ENCODE peak calls at places on chromosome 12, in nine cellular contexts. S, W, O, C, J, H, T, V and M are unnamed samples.

GRCh38 chr12:131641315-131641714 is 69.6 kb upstream of the SFSWAP start:
- DNase-seq in S (no peak), W (no peak), O (peak), C (no peak), J (no peak), H (no peak), T (no peak), V (no peak), M (no peak)

GRCh38 chr12:57771271-57771872 is 533 bp downstream of the METTL1 start:
- DNase-seq in S (peak), W (peak), O (peak), C (peak), J (peak), H (peak), T (peak), V (no peak), M (peak)

GRCh38 chr12:113620437-113620976 is 148.8 kb upstream of the LHX5 start:
- DNase-seq in S (no peak), W (no peak), O (no peak), C (no peak), J (no peak), H (no peak), T (no peak), V (no peak), M (no peak)

GRCh38 chr12:19190292-19191031 is 60.9 kb downstream of the PLEKHA5 start:
- DNase-seq in S (no peak), W (no peak), O (no peak), C (peak), J (no peak), H (no peak), T (no peak), V (no peak), M (no peak)

GRCh38 chr12:111791507-111791906 is 24.8 kb downstream of the ALDH2 start:
- DNase-seq in S (no peak), W (no peak), O (peak), C (no peak), J (no peak), H (no peak), T (no peak), V (no peak), M (no peak)

GRCh38 chr12:90174198-90174510 is 465.5 kb upstream of the ATP2B1 start:
- DNase-seq in S (no peak), W (no peak), O (no peak), C (peak), J (no peak), H (no peak), T (no peak), V (no peak), M (no peak)

GRCh38 chr12:81412940-81413339 is 335.1 kb downstream of the ACSS3 start:
- DNase-seq in S (no peak), W (no peak), O (no peak), C (no peak), J (no peak), H (no peak), T (no peak), V (no peak), M (no peak)

GRCh38 chr12:129615001-129615400 is 288.8 kb downstream of the TMEM132D start:
- DNase-seq in S (no peak), W (no peak), O (no peak), C (peak), J (no peak), H (no peak), T (no peak), V (no peak), M (no peak)

GRCh38 chr12:55705802-55706402 is 1.8 kb downstream of the ITGA7 start:
- DNase-seq in S (no peak), W (no peak), O (peak), C (no peak), J (no peak), H (peak), T (no peak), V (no peak), M (peak)

GRCh38 chr12:25155031-25155576 is 39.9 kb downstream of the DNAI7 start:
- DNase-seq in S (no peak), W (no peak), O (peak), C (peak), J (peak), H (peak), T (no peak), V (peak), M (peak)

GRCh38 chr12:63928305-63928704 is 83.8 kb downstream of the SRGAP1 start:
- DNase-seq in S (no peak), W (no peak), O (no peak), C (no peak), J (no peak), H (no peak), T (no peak), V (no peak), M (no peak)

GRCh38 chr12:132561784-132562156 is 48.6 kb downstream of the LRCOL1 start:
- DNase-seq in S (no peak), W (no peak), O (peak), C (no peak), J (no peak), H (peak), T (peak), V (no peak), M (peak)

GRCh38 chr12:76226397-76226796 is 121.8 kb downstream of the BBS10 start:
- DNase-seq in S (no peak), W (no peak), O (no peak), C (peak), J (no peak), H (no peak), T (no peak), V (no peak), M (no peak)

GRCh38 chr12:99960312-99960711 is 24.4 kb downstream of the ANKS1B start:
- DNase-seq in S (no peak), W (no peak), O (peak), C (no peak), J (no peak), H (no peak), T (no peak), V (no peak), M (no peak)

GRCh38 chr12:84727964-84728363 is 184.6 kb downstream of the SLC6A15 start:
- DNase-seq in S (no peak), W (no peak), O (no peak), C (peak), J (no peak), H (peak), T (no peak), V (no peak), M (no peak)

GRCh38 chr12:50514526-50515276 is 9.9 kb downstream of the DIP2B start:
- DNase-seq in S (no peak), W (no peak), O (no peak), C (no peak), J (no peak), H (no peak), T (no peak), V (no peak), M (no peak)

GRCh38 chr12:45357547-45358417 is 141.9 kb downstream of the ANO6 start:
- DNase-seq in S (peak), W (no peak), O (peak), C (no peak), J (no peak), H (no peak), T (no peak), V (no peak), M (peak)

GRCh38 chr12:116295327-116296263 is 18.1 kb upstream of the MED13L start:
- DNase-seq in S (no peak), W (no peak), O (no peak), C (no peak), J (no peak), H (no peak), T (no peak), V (no peak), M (no peak)

GRCh38 chr12:104801005-104801404 is 157.1 kb downstream of the SLC41A2 start:
- DNase-seq in S (no peak), W (no peak), O (no peak), C (no peak), J (no peak), H (no peak), T (no peak), V (no peak), M (no peak)

GRCh38 chr12:11884661-11885060 is 186.1 kb upstream of the BCL2L14 start:
- DNase-seq in S (no peak), W (no peak), O (no peak), C (no peak), J (peak), H (no peak), T (no peak), V (no peak), M (no peak)

GRCh38 chr12:65656156-65656885 is 168.0 kb upstream of the HMGA2 start:
- DNase-seq in S (no peak), W (no peak), O (peak), C (no peak), J (no peak), H (no peak), T (no peak), V (no peak), M (no peak)

GRCh38 chr12:66217342-66217929 is 28.4 kb downstream of the IRAK3 start:
- DNase-seq in S (no peak), W (no peak), O (no peak), C (no peak), J (no peak), H (no peak), T (no peak), V (no peak), M (no peak)